ENCODE peak calls at places on chromosome 1, in five cellular contexts. T is activated naive CD4-positive, alpha-beta T cell; O is LoVo; E is T-cell; A is stimulated activated CD4-positive, alpha-beta T cell treated with anti-CD3 and anti-CD28 coated beads, TNF-alpha, amount 100 ng/mL, for 4 hours. I is an unnamed sample.
A peak's percentile ranks its signal among the peaks of the same experiment; 100 is the strongest.

GRCh38 chr1:9341301-9341845 is 48.7 kb downstream of the SPSB1 start:
- DNase-seq in T (no peak), O (no peak), E (no peak), A (no peak), I (no peak)

GRCh38 chr1:11502516-11502915 is 23.6 kb downstream of the DISP3 start:
- DNase-seq in T (no peak), O (no peak), E (no peak), A (no peak), I (no peak)

GRCh38 chr1:174713796-174714195 is 266.0 kb downstream of the GPR52 start:
- DNase-seq in T (no peak), O (no peak), E (no peak), A (no peak), I (no peak)

GRCh38 chr1:226128487-226129075 is 58.0 kb downstream of the ACBD3 start:
- DNase-seq in T (no peak), O (peak; percentile 20), E (no peak), A (no peak), I (no peak)

GRCh38 chr1:214566158-214567104 is 15.0 kb upstream of the PTPN14 start:
- DNase-seq in T (no peak), O (no peak), E (no peak), A (no peak), I (no peak)

GRCh38 chr1:100868364-100868995 is 26.2 kb downstream of the EXTL2 start:
- DNase-seq in T (no peak), O (peak; percentile 46), E (no peak), A (no peak), I (no peak)

GRCh38 chr1:35594005-35594760 is 21.1 kb downstream of the TFAP2E start:
- DNase-seq in T (no peak), O (no peak), E (no peak), A (no peak), I (no peak)

GRCh38 chr1:8663915-8664331 is 153.5 kb downstream of the RERE start:
- DNase-seq in T (no peak), O (no peak), E (no peak), A (no peak), I (no peak)

GRCh38 chr1:113307771-113308451 is 82.4 kb upstream of the MAGI3 start:
- DNase-seq in T (no peak), O (peak; percentile 75), E (no peak), A (no peak), I (no peak)

GRCh38 chr1:51518730-51519047 is 377 bp downstream of the EPS15 start:
- DNase-seq in T (no peak), O (peak; percentile 54), E (no peak), A (no peak), I (peak; percentile 29)

GRCh38 chr1:32736812-32737791 is 34.5 kb upstream of the SYNC start:
- DNase-seq in T (no peak), O (peak; percentile 70), E (no peak), A (no peak), I (no peak)

GRCh38 chr1:103256490-103256889 is 148.2 kb upstream of the COL11A1 start:
- DNase-seq in T (no peak), O (no peak), E (no peak), A (no peak), I (no peak)

GRCh38 chr1:69993787-69994186 is 211.6 kb downstream of the LRRC40 start:
- DNase-seq in T (no peak), O (no peak), E (no peak), A (no peak), I (no peak)

GRCh38 chr1:7584157-7584556 is 186.9 kb upstream of the VAMP3 start:
- DNase-seq in T (no peak), O (no peak), E (no peak), A (no peak), I (no peak)

GRCh38 chr1:150808851-150809250 is 791 bp upstream of the CTSK start:
- DNase-seq in T (no peak), O (no peak), E (no peak), A (no peak), I (no peak)

GRCh38 chr1:172411791-172412338 is 8.6 kb upstream of the C1orf105 start:
- DNase-seq in T (no peak), O (no peak), E (no peak), A (no peak), I (no peak)

GRCh38 chr1:234782057-234782800 is 172.3 kb upstream of the IRF2BP2 start:
- DNase-seq in T (no peak), O (no peak), E (no peak), A (no peak), I (no peak)

GRCh38 chr1:203823306-203823705 is 27.9 kb downstream of the ZBED6 start:
- DNase-seq in T (no peak), O (no peak), E (no peak), A (no peak), I (no peak)

GRCh38 chr1:17574502-17574901 is 35.0 kb downstream of the ARHGEF10L start:
- DNase-seq in T (no peak), O (no peak), E (no peak), A (no peak), I (no peak)

GRCh38 chr1:28178690-28179485 is 2.4 kb upstream of the PTAFR start:
- DNase-seq in T (no peak), O (no peak), E (no peak), A (no peak), I (no peak)

GRCh38 chr1:197388801-197389200 is 120.7 kb downstream of the CRB1 start:
- DNase-seq in T (no peak), O (no peak), E (no peak), A (no peak), I (no peak)

GRCh38 chr1:40267767-40268187 is 9.7 kb downstream of the ZMPSTE24 start:
- DNase-seq in T (no peak), O (no peak), E (no peak), A (no peak), I (no peak)

GRCh38 chr1:153613406-153613805 is 469 bp upstream of the S100A16 start:
- DNase-seq in T (no peak), O (no peak), E (no peak), A (no peak), I (no peak)

GRCh38 chr1:40820911-40821693 is 37.5 kb downstream of the KCNQ4 start:
- DNase-seq in T (no peak), O (no peak), E (no peak), A (no peak), I (no peak)

I was measured in CD8-positive, alpha-beta T cell.